ENCODE peak calls at places on chromosomes 3 and 15, in nine cellular contexts. T, I, F, B, M, V, G, J and K are unnamed samples.

GRCh38 chr15:73319460-73320245 is 49.1 kb downstream of the HCN4 start:
- DNase-seq in J (no peak), V (no peak), B (no peak), M (no peak), T (no peak), G (no peak), I (no peak), F (no peak), K (no peak)

GRCh38 chr3:62421275-62421674 is 47.9 kb upstream of the FEZF2 start:
- DNase-seq in T (no peak), I (no peak), V (no peak), J (no peak), F (no peak), G (peak; percentile 49), B (no peak), M (no peak), K (no peak)

GRCh38 chr15:88018865-88019626 is 237.5 kb downstream of the NTRK3 start:
- DNase-seq in M (no peak), B (no peak), V (no peak), T (no peak), J (no peak), I (peak; percentile 32), G (no peak), F (no peak), K (no peak)

GRCh38 chr3:124372784-124373183 is 357.5 kb upstream of the UMPS start:
- DNase-seq in V (no peak), I (no peak), B (no peak), F (no peak), M (no peak), J (no peak), T (no peak), G (peak; percentile 9), K (no peak)

GRCh38 chr3:181698263-181698944 is 13.3 kb upstream of the SOX2 start:
- DNase-seq in V (no peak), J (no peak), I (peak; percentile 37), T (no peak), F (no peak), M (no peak), B (no peak), G (no peak), K (no peak)

GRCh38 chr3:9397911-9398714 is 698 bp downstream of the SETD5 start:
- DNase-seq in I (no peak), M (peak; percentile 38), J (no peak), T (peak; percentile 50), G (no peak), F (no peak), B (peak; percentile 31), V (peak; percentile 13), K (no peak)

GRCh38 chr3:30752961-30753360 is 141.5 kb downstream of the GADL1 start:
- DNase-seq in B (no peak), I (peak; percentile 90), M (no peak), T (no peak), G (no peak), F (no peak), V (no peak), J (no peak), K (peak; percentile 60)

GRCh38 chr3:57963811-57964346 is 44.3 kb upstream of the FLNB start:
- DNase-seq in I (no peak), J (no peak), V (no peak), T (no peak), B (no peak), F (no peak), M (no peak), G (no peak), K (no peak)

GRCh38 chr15:27412413-27412812 is 441.4 kb downstream of the GABRG3 start:
- DNase-seq in M (no peak), V (no peak), B (no peak), T (no peak), I (no peak), J (no peak), G (no peak), F (no peak), K (no peak)

GRCh38 chr15:56981160-56981559 is 62.7 kb downstream of the TCF12 start:
- DNase-seq in F (no peak), I (no peak), V (no peak), M (no peak), B (no peak), J (no peak), G (no peak), T (no peak), K (peak; percentile 17)

GRCh38 chr15:77650285-77650684 is 17.6 kb upstream of the LINGO1 start:
- DNase-seq in B (no peak), F (peak; percentile 66), J (no peak), G (no peak), V (no peak), I (no peak), T (no peak), M (peak; percentile 67), K (peak; percentile 5)

GRCh38 chr3:42270561-42270960 is 4.6 kb upstream of the CCK start:
- DNase-seq in F (no peak), B (no peak), I (no peak), G (no peak), M (no peak), T (no peak), J (no peak), V (no peak), K (no peak)

GRCh38 chr3:170056710-170057454 is 19.1 kb downstream of the GPR160 start:
- DNase-seq in T (no peak), V (no peak), F (no peak), M (no peak), I (peak; percentile 45), B (no peak), J (no peak), G (no peak), K (no peak)

GRCh38 chr3:188469228-188469885 is 315.4 kb downstream of the LPP start:
- DNase-seq in F (no peak), J (no peak), G (no peak), T (no peak), I (peak; percentile 100), V (no peak), M (no peak), B (no peak), K (no peak)

GRCh38 chr3:53247619-53248018 is 8.2 kb downstream of the TKT start:
- DNase-seq in G (no peak), V (no peak), B (no peak), M (no peak), T (no peak), F (no peak), J (no peak), I (no peak), K (no peak)

GRCh38 chr15:90912770-90913075 is 9.6 kb downstream of the MAN2A2 start:
- DNase-seq in G (no peak), V (no peak), J (no peak), I (no peak), T (no peak), F (no peak), B (no peak), M (no peak), K (no peak)

GRCh38 chr15:91853501-91853967 is at the start of gene SLCO3A1:
- DNase-seq in J (peak; percentile 27), F (peak; percentile 58), G (peak; percentile 56), B (peak; percentile 63), V (peak; percentile 31), T (peak; percentile 84), M (peak; percentile 84), I (no peak), K (peak; percentile 22)

GRCh38 chr15:20340931-20341661 is 200.5 kb downstream of the GOLGA6L6 start:
- DNase-seq in F (no peak), M (peak; percentile 55), J (no peak), V (no peak), G (no peak), I (no peak), B (peak; percentile 56), T (peak; percentile 47), K (no peak)

GRCh38 chr15:49242820-49243219 is 72.8 kb downstream of the GALK2 start:
- DNase-seq in B (no peak), V (no peak), F (no peak), I (peak; percentile 13), J (peak; percentile 26), T (no peak), G (no peak), M (no peak), K (no peak)

GRCh38 chr3:197376735-197377555 is 78.5 kb upstream of the DLG1 start:
- DNase-seq in G (no peak), B (no peak), M (no peak), V (no peak), I (no peak), T (no peak), F (no peak), J (no peak), K (no peak)

GRCh38 chr3:99332726-99333125 is 305.7 kb upstream of the COL8A1 start:
- DNase-seq in F (no peak), V (no peak), J (no peak), G (no peak), B (no peak), I (no peak), M (no peak), T (no peak), K (no peak)

GRCh38 chr15:91055548-91056331 is 33.3 kb upstream of the VPS33B start:
- DNase-seq in I (peak; percentile 52), F (peak; percentile 84), G (peak; percentile 44), V (no peak), J (peak; percentile 44), B (no peak), M (peak; percentile 63), T (peak; percentile 56), K (peak; percentile 69)

GRCh38 chr3:105356988-105357387 is 9.7 kb upstream of the ALCAM start:
- DNase-seq in V (no peak), T (no peak), M (no peak), F (no peak), B (no peak), J (no peak), G (no peak), I (no peak), K (no peak)

GRCh38 chr3:138325990-138326389 is 3.7 kb downstream of the NME9 start:
- DNase-seq in I (no peak), F (no peak), J (no peak), G (no peak), T (no peak), V (no peak), B (no peak), M (no peak), K (no peak)

GRCh38 chr15:65690778-65691177 is 69.0 kb downstream of the SLC24A1 start:
- DNase-seq in T (no peak), B (no peak), F (no peak), J (no peak), I (no peak), V (no peak), G (no peak), M (no peak), K (peak; percentile 10)

GRCh38 chr3:76735153-76735552 is 304.7 kb upstream of the ROBO2 start:
- DNase-seq in V (no peak), F (no peak), G (no peak), J (no peak), I (no peak), T (no peak), M (no peak), B (no peak), K (no peak)

GRCh38 chr15:89122532-89123525 is 34.6 kb downstream of the ABHD2 start:
- DNase-seq in I (peak; percentile 86), B (no peak), F (no peak), M (no peak), J (no peak), V (no peak), T (no peak), G (no peak), K (no peak)

GRCh38 chr15:84684092-84684491 is 26.1 kb upstream of the NMB start:
- DNase-seq in B (no peak), T (no peak), M (no peak), I (peak; percentile 79), G (no peak), F (no peak), J (no peak), V (no peak), K (no peak)

GRCh38 chr3:31196881-31197364 is 302.5 kb upstream of the GADL1 start:
- DNase-seq in V (no peak), F (no peak), J (no peak), B (no peak), T (no peak), I (peak; percentile 41), M (no peak), G (no peak), K (no peak)

GRCh38 chr15:78976691-78977090 is 31.8 kb upstream of the CTSH start:
- DNase-seq in J (no peak), B (no peak), F (no peak), I (no peak), T (no peak), M (no peak), G (no peak), V (no peak), K (peak; percentile 43)

GRCh38 chr3:58627580-58627894 is 39.0 kb downstream of the FAM3D start:
- DNase-seq in B (no peak), G (no peak), F (no peak), I (peak; percentile 33), M (no peak), J (no peak), T (no peak), V (no peak), K (no peak)